ENCODE peak calls at places on chromosome 16, in nine cellular contexts. V is K562, E is stomach, M is adrenal gland, A is esophagus squamous epithelium, I is fibroblast of lung, Q is heart right ventricle, S is IMR-90, U is RWPE1. Z is an unnamed sample.

GRCh38 chr16:57422026-57422944 is 17.7 kb downstream of the CCL17 start:
- DNase-seq in I (peak; percentile 47), S (peak; percentile 72), E (peak; percentile 52), A (no peak), Q (no peak), V (peak; percentile 76), M (no peak), U (peak; percentile 30), Z (peak; percentile 46)

GRCh38 chr16:56451753-56452689 is 667 bp downstream of the OGFOD1 start:
- DNase-seq in Q (no peak), A (no peak), S (peak; percentile 31), I (peak; percentile 45), V (peak; percentile 24), E (no peak), M (peak; percentile 76), U (peak; percentile 69), Z (peak; percentile 51)

GRCh38 chr16:47129755-47130435 is 13.8 kb downstream of the NETO2 start:
- DNase-seq in Q (no peak), S (no peak), V (no peak), I (no peak), M (no peak), U (no peak), A (no peak), E (no peak), Z (no peak)

GRCh38 chr16:535446-536405 is 8.2 kb downstream of the CAPN15 start:
- DNase-seq in V (peak; percentile 50), A (no peak), E (peak; percentile 81), I (peak; percentile 79), S (peak; percentile 52), M (peak; percentile 61), U (peak; percentile 69), Q (no peak), Z (no peak)

GRCh38 chr16:17939723-17940122 is 396.8 kb downstream of the NPIPA8 start:
- DNase-seq in V (no peak), S (no peak), I (no peak), M (no peak), A (no peak), U (no peak), E (no peak), Q (no peak), Z (no peak)

GRCh38 chr16:79278506-79278905 is 322.0 kb downstream of the MAF start:
- DNase-seq in M (no peak), S (no peak), V (no peak), A (no peak), E (no peak), I (no peak), Q (no peak), U (no peak), Z (no peak)

GRCh38 chr16:89193021-89193575 is 7.2 kb downstream of the SLC22A31 start:
- DNase-seq in M (peak; percentile 84), Q (peak; percentile 72), V (peak; percentile 93), E (peak; percentile 62), S (peak; percentile 86), A (no peak), I (peak; percentile 91), U (peak; percentile 56), Z (peak; percentile 36)

GRCh38 chr16:18069683-18070082 is 266.9 kb downstream of the NPIPA8 start:
- DNase-seq in I (no peak), Q (no peak), V (no peak), U (no peak), M (no peak), E (no peak), A (no peak), S (no peak), Z (no peak)

GRCh38 chr16:92431-93339 is 14.7 kb downstream of the MPG start:
- DNase-seq in U (no peak), I (no peak), V (no peak), M (no peak), Q (no peak), A (no peak), S (no peak), E (no peak), Z (no peak)

GRCh38 chr16:86761117-86761971 is 183.0 kb downstream of the FOXL1 start:
- DNase-seq in S (peak; percentile 68), Q (peak; percentile 79), U (peak; percentile 50), I (peak; percentile 66), E (peak; percentile 36), M (peak; percentile 22), A (no peak), V (peak; percentile 69), Z (peak; percentile 80)

GRCh38 chr16:86100205-86101134 is 201.5 kb downstream of the IRF8 start:
- DNase-seq in A (no peak), V (no peak), E (no peak), Q (no peak), S (peak; percentile 78), I (peak; percentile 20), M (peak; percentile 7), U (no peak), Z (no peak)

GRCh38 chr16:2766430-2767139 is 10.5 kb downstream of the ELOB start:
- DNase-seq in E (no peak), V (no peak), S (no peak), Q (no peak), U (no peak), I (no peak), A (no peak), M (no peak), Z (no peak)

GRCh38 chr16:2765462-2766404 is 11.3 kb downstream of the ELOB start:
- DNase-seq in U (no peak), I (no peak), E (no peak), A (no peak), Q (no peak), V (no peak), M (no peak), S (no peak), Z (no peak)

GRCh38 chr16:2763173-2763572 is 10.7 kb downstream of the SRRM2 start:
- DNase-seq in I (no peak), Q (no peak), U (no peak), E (no peak), A (no peak), V (no peak), S (no peak), M (no peak), Z (no peak)

GRCh38 chr16:2762711-2763110 is 10.3 kb downstream of the SRRM2 start:
- DNase-seq in A (no peak), V (no peak), U (no peak), E (no peak), M (no peak), I (no peak), Q (no peak), S (no peak), Z (no peak)

DNA sequence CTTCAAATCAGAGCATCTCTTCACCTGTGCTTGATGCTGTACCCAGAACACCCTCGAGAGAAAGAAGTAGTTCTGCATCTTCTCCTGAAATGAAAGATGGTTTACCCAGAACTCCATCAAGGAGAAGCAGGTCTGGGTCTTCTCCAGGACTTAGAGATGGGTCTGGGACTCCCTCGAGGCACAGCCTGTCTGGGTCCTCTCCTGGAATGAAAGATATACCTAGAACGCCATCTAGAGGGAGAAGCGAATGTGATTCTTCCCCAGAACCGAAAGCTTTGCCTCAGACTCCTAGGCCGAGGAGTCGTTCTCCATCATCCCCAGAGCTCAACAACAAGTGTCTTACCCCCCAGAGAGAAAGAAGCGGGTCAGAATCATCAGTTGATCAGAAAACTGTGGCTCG is 12.3 kb downstream of the SRRM2 start:
- DNase-seq in S (no peak), A (no peak), V (no peak), I (no peak), M (no peak), U (no peak), E (no peak), Q (no peak), Z (no peak)
- TF ChIP-seq CTCF in S (no peak), A (no peak), V (no peak), I (no peak), M (no peak), U (no peak), E (no peak), Q (no peak), Z (no peak)

GRCh38 chr16:14608111-14608566 is 21.9 kb downstream of the PARN start:
- DNase-seq in E (no peak), S (no peak), M (no peak), A (no peak), Q (no peak), I (no peak), V (no peak), U (no peak), Z (no peak)

GRCh38 chr16:14600164-14600563 is 29.9 kb downstream of the PARN start:
- DNase-seq in U (peak; percentile 28), M (no peak), E (no peak), V (peak; percentile 16), I (peak; percentile 29), A (no peak), S (peak; percentile 41), Q (no peak), Z (no peak)

GRCh38 chr16:14606102-14606501 is 24.0 kb downstream of the PARN start:
- DNase-seq in I (no peak), Q (no peak), A (no peak), M (no peak), V (no peak), U (no peak), E (no peak), S (no peak), Z (no peak)

GRCh38 chr16:14602443-14602963 is 27.6 kb downstream of the PARN start:
- DNase-seq in S (no peak), U (no peak), Q (no peak), V (no peak), I (no peak), E (no peak), M (no peak), A (no peak), Z (no peak)
- H3K27ac ChIP-seq in S (no peak overlapping the region), U (no peak overlapping the region), Q (no peak overlapping the region), V (no peak overlapping the region), I (no peak overlapping the region), E (no peak overlapping the region), M (no peak overlapping the region), A (no peak overlapping the region), Z (no peak overlapping the region)

GRCh38 chr16:31700530-31701388 is 172.8 kb upstream of the ZNF267 start:
- DNase-seq in M (peak; percentile 73), V (peak; percentile 93), S (peak; percentile 49), I (peak; percentile 44), Q (peak; percentile 79), A (peak; percentile 40), U (no peak), E (peak; percentile 92), Z (peak; percentile 90)
- TF ChIP-seq CTCF in M (no peak), V (no peak), S (peak; percentile 12), I (peak; percentile 11), Q (peak; percentile 18), A (no peak), U (no peak), E (no peak), Z (peak; percentile 40)

GRCh38 chr16:3454631-3455147 is 11.2 kb downstream of the NAA60 start:
- DNase-seq in I (no peak), E (no peak), M (no peak), U (no peak), S (no peak), V (no peak), Q (no peak), A (no peak), Z (no peak)

GRCh38 chr16:3458278-3458851 is 14.9 kb downstream of the NAA60 start:
- DNase-seq in I (peak; percentile 60), E (no peak), S (peak; percentile 49), M (peak; percentile 38), Q (peak; percentile 38), U (peak; percentile 49), V (peak; percentile 53), A (no peak), Z (peak; percentile 45)

GRCh38 chr16:3454093-3454492 is 10.6 kb downstream of the NAA60 start:
- DNase-seq in M (no peak), E (peak; percentile 14), Q (no peak), I (no peak), U (no peak), V (no peak), S (peak; percentile 8), A (no peak), Z (no peak)

GRCh38 chr16:3457434-3458252 is 14.2 kb downstream of the NAA60 start:
- DNase-seq in S (peak; percentile 87), Q (peak; percentile 91), M (peak; percentile 92), A (peak; percentile 33), E (peak; percentile 91), U (peak; percentile 98), V (peak; percentile 91), I (peak; percentile 86), Z (peak; percentile 93)

GRCh38 chr16:3456374-3456773 is 12.9 kb downstream of the NAA60 start:
- DNase-seq in M (peak; percentile 51), Q (no peak), I (no peak), U (no peak), E (peak; percentile 17), A (no peak), V (no peak), S (peak; percentile 8), Z (no peak)
- H3K27ac ChIP-seq in M (peak overlapping the region; percentile 97), Q (peak overlapping the region; percentile 99), I (no peak overlapping the region), U (peak overlapping the region; percentile 86), E (peak overlapping the region; percentile 98), A (no peak overlapping the region), V (no peak overlapping the region), S (no peak overlapping the region), Z (peak overlapping the region; percentile 98)

Z was measured in heart left ventricle.